ENCODE peak calls at places on chromosomes 13 and 19, in ten cellular contexts. O, U, C, X, F, M, P, T, K and V are unnamed samples.

GRCh38 chr19:18496167-18496979 is 25.5 kb downstream of the ELL start:
- DNase-seq in O (peak; percentile 81), U (no peak), C (peak; percentile 72), X (peak; percentile 39), F (peak; percentile 52), M (peak; percentile 29), P (no peak), T (no peak), K (peak; percentile 59), V (no peak)

GRCh38 chr19:21839966-21840365 is 4.0 kb upstream of the ZNF43 start:
- DNase-seq in O (no peak), U (no peak), C (no peak), X (no peak), F (no peak), M (no peak), P (no peak), T (no peak), K (no peak), V (no peak)

GRCh38 chr13:85261757-85262346 is 537.4 kb downstream of the SLITRK6 start:
- DNase-seq in O (no peak), U (no peak), C (peak; percentile 7), X (no peak), F (no peak), M (no peak), P (no peak), T (no peak), K (no peak), V (no peak)

GRCh38 chr13:40316301-40316700 is 350.1 kb downstream of the FOXO1 start:
- DNase-seq in O (no peak), U (no peak), C (no peak), X (no peak), F (no peak), M (no peak), P (no peak), T (no peak), K (no peak), V (no peak)

GRCh38 chr13:47049276-47049989 is 152.6 kb upstream of the HTR2A start:
- DNase-seq in O (no peak), U (no peak), C (no peak), X (no peak), F (no peak), M (no peak), P (no peak), T (no peak), K (no peak), V (no peak)

GRCh38 chr19:4566402-4567051 is 7.0 kb upstream of the SEMA6B start:
- DNase-seq in O (no peak), U (no peak), C (no peak), X (no peak), F (no peak), M (no peak), P (no peak), T (no peak), K (no peak), V (no peak)

GRCh38 chr19:8095354-8095886 is 42.9 kb downstream of the CCL25 start:
- DNase-seq in O (no peak), U (no peak), C (no peak), X (no peak), F (no peak), M (no peak), P (peak; percentile 8), T (no peak), K (no peak), V (no peak)

GRCh38 chr19:36201684-36202083 is 12.8 kb downstream of the ZNF565 start:
- DNase-seq in O (no peak), U (no peak), C (no peak), X (no peak), F (no peak), M (no peak), P (no peak), T (no peak), K (no peak), V (no peak)

GRCh38 chr13:46648166-46648607 is 95.2 kb downstream of the LRCH1 start:
- DNase-seq in O (peak; percentile 37), U (no peak), C (no peak), X (no peak), F (no peak), M (no peak), P (no peak), T (no peak), K (no peak), V (no peak)

GRCh38 chr19:21256722-21257121 is 72.5 kb downstream of the ZNF708 start:
- DNase-seq in O (no peak), U (no peak), C (peak; percentile 72), X (no peak), F (no peak), M (no peak), P (no peak), T (no peak), K (no peak), V (no peak)

GRCh38 chr13:47564041-47564440 is 437.0 kb downstream of the SUCLA2 start:
- DNase-seq in O (no peak), U (no peak), C (no peak), X (no peak), F (no peak), M (no peak), P (no peak), T (no peak), K (no peak), V (no peak)

GRCh38 chr19:28504139-28504538 is 708.8 kb downstream of the UQCRFS1 start:
- DNase-seq in O (no peak), U (no peak), C (no peak), X (no peak), F (no peak), M (no peak), P (no peak), T (no peak), K (no peak), V (no peak)

GRCh38 chr13:34347784-34348573 is 530.0 kb downstream of the RFC3 start:
- DNase-seq in O (peak; percentile 50), U (no peak), C (no peak), X (no peak), F (no peak), M (no peak), P (no peak), T (no peak), K (no peak), V (no peak)

GRCh38 chr13:67736646-67737420 is 506.7 kb upstream of the PCDH9 start:
- DNase-seq in O (no peak), U (no peak), C (peak; percentile 33), X (no peak), F (no peak), M (no peak), P (no peak), T (no peak), K (no peak), V (no peak)

GRCh38 chr13:95926231-95926630 is 127.0 kb downstream of the UGGT2 start:
- DNase-seq in O (no peak), U (no peak), C (no peak), X (no peak), F (no peak), M (no peak), P (no peak), T (no peak), K (no peak), V (no peak)

GRCh38 chr19:46482645-46483044 is 11.3 kb upstream of the PNMA8A start:
- DNase-seq in O (no peak), U (no peak), C (no peak), X (no peak), F (no peak), M (no peak), P (no peak), T (no peak), K (no peak), V (no peak)

GRCh38 chr13:113584870-113585671 is 518 bp downstream of the TFDP1 start:
- DNase-seq in O (peak; percentile 4), U (no peak), C (peak; percentile 53), X (no peak), F (no peak), M (no peak), P (peak; percentile 84), T (peak; percentile 40), K (no peak), V (no peak)

GRCh38 chr13:21113851-21114306 is 52.5 kb upstream of the LATS2 start:
- DNase-seq in O (no peak), U (no peak), C (no peak), X (no peak), F (no peak), M (no peak), P (no peak), T (no peak), K (no peak), V (no peak)

GRCh38 chr19:2603320-2603719 is 99.2 kb downstream of the GNG7 start:
- DNase-seq in O (no peak), U (no peak), C (peak; percentile 33), X (no peak), F (no peak), M (no peak), P (no peak), T (no peak), K (no peak), V (no peak)

GRCh38 chr13:46751811-46752635 is 44.9 kb downstream of the ESD start:
- DNase-seq in O (no peak), U (no peak), C (no peak), X (no peak), F (peak; percentile 13), M (peak; percentile 51), P (no peak), T (no peak), K (no peak), V (no peak)

GRCh38 chr19:32309711-32310390 is 35.6 kb upstream of the ZNF507 start:
- DNase-seq in O (no peak), U (no peak), C (no peak), X (no peak), F (no peak), M (no peak), P (no peak), T (no peak), K (no peak), V (no peak)

GRCh38 chr13:64767054-64767453 is 2463.1 kb downstream of the PCDH9 start:
- DNase-seq in O (no peak), U (no peak), C (no peak), X (no peak), F (no peak), M (no peak), P (no peak), T (no peak), K (no peak), V (no peak)

GRCh38 chr13:73198888-73199497 is 140.2 kb downstream of the KLF5 start:
- DNase-seq in O (no peak), U (no peak), C (no peak), X (no peak), F (no peak), M (no peak), P (no peak), T (no peak), K (no peak), V (no peak)

GRCh38 chr13:95352486-95352885 is 51.2 kb upstream of the ABCC4 start:
- DNase-seq in O (no peak), U (no peak), C (no peak), X (no peak), F (no peak), M (no peak), P (no peak), T (no peak), K (no peak), V (no peak)

GRCh38 chr13:62697702-62698101 is 1282.1 kb upstream of the PCDH20 start:
- DNase-seq in O (no peak), U (no peak), C (no peak), X (no peak), F (no peak), M (no peak), P (no peak), T (no peak), K (no peak), V (no peak)

GRCh38 chr13:20882206-20882605 is 20.3 kb downstream of the XPO4 start:
- DNase-seq in O (no peak), U (no peak), C (peak; percentile 11), X (no peak), F (no peak), M (no peak), P (no peak), T (no peak), K (no peak), V (no peak)

GRCh38 chr19:19053508-19054314 is 10.1 kb upstream of the SLC25A42 start:
- DNase-seq in O (peak; percentile 34), U (no peak), C (peak; percentile 90), X (peak; percentile 49), F (peak; percentile 52), M (peak; percentile 37), P (peak; percentile 81), T (peak; percentile 48), K (peak; percentile 62), V (no peak)